ENCODE peak calls at places on chromosome 21, in ten cellular contexts. L is choroid plexus epithelial cell; O is activated naive CD4-positive, alpha-beta T cell treated with anti-CD3 and anti-CD28 coated beads for 36 hours; T is NCI-H2081; R is CD4-positive, alpha-beta T cell; Z is MV-4-11; C is posterior cingulate gyrus; X is hippocampal formation; U is heart left ventricle; K is adipocyte. Q is an unnamed sample.

GRCh38 chr21:45603481-45603880 is 40.0 kb upstream of the PCBP3 start:
- DNase-seq in R (no peak), X (no peak), U (no peak), L (no peak), Z (no peak), C (no peak), O (no peak), K (no peak), T (no peak), Q (no peak)

GRCh38 chr21:32426592-32427051 is 14.1 kb downstream of the EVA1C start:
- DNase-seq in R (no peak), U (no peak), O (no peak), L (no peak), T (no peak), Z (no peak), X (peak; percentile 71), K (peak; percentile 59), C (no peak), Q (peak; percentile 84)

GRCh38 chr21:35619184-35619583 is 441.1 kb downstream of the SETD4 start:
- DNase-seq in L (peak; percentile 43), Z (peak; percentile 46), U (no peak), R (no peak), T (no peak), O (no peak), C (no peak), K (peak; percentile 18), X (no peak), Q (peak; percentile 91)

GRCh38 chr21:17853393-17854275 is 34.5 kb upstream of the C21orf91 start:
- DNase-seq in R (no peak), X (peak; percentile 21), Z (peak; percentile 30), O (no peak), L (no peak), U (no peak), T (no peak), K (no peak), C (no peak), Q (no peak)

GRCh38 chr21:43269461-43269860 is 100.7 kb downstream of the CRYAA start:
- DNase-seq in K (no peak), X (no peak), Z (no peak), U (no peak), O (peak; percentile 31), C (no peak), R (peak; percentile 13), T (no peak), L (no peak), Q (no peak)

GRCh38 chr21:21291883-21292569 is 293.8 kb downstream of the NCAM2 start:
- DNase-seq in O (no peak), U (no peak), R (no peak), X (no peak), Z (no peak), L (no peak), K (no peak), T (no peak), C (no peak), Q (no peak)

GRCh38 chr21:35232545-35233176 is 183.6 kb upstream of the RUNX1 start:
- DNase-seq in T (no peak), L (peak; percentile 84), R (no peak), K (no peak), U (no peak), Z (no peak), O (no peak), X (no peak), C (no peak), Q (peak; percentile 87)

GRCh38 chr21:34820051-34820450 is 151.3 kb downstream of the CLIC6 start:
- DNase-seq in U (no peak), Z (no peak), O (no peak), T (no peak), R (no peak), C (no peak), L (no peak), X (no peak), K (no peak), Q (no peak)

GRCh38 chr21:28521932-28522826 is 470.5 kb downstream of the LTN1 start:
- DNase-seq in U (no peak), R (no peak), K (peak; percentile 71), C (no peak), L (peak; percentile 84), Z (peak; percentile 32), X (peak; percentile 0), T (no peak), O (peak; percentile 20), Q (peak; percentile 74)

GRCh38 chr21:41627428-41627827 is 119.5 kb upstream of the TMPRSS2 start:
- DNase-seq in L (no peak), C (no peak), R (no peak), Z (no peak), X (no peak), O (no peak), U (no peak), K (peak; percentile 54), T (no peak), Q (peak; percentile 77)

GRCh38 chr21:33286076-33286475 is 19.9 kb downstream of the IL10RB start:
- DNase-seq in T (no peak), Z (no peak), L (no peak), O (no peak), X (no peak), R (no peak), U (no peak), K (no peak), C (no peak), Q (no peak)

GRCh38 chr21:45908536-45909237 is 72.9 kb upstream of the COL6A1 start:
- DNase-seq in T (no peak), K (no peak), O (no peak), L (no peak), Z (no peak), U (no peak), C (no peak), X (no peak), R (no peak), Q (no peak)